ENCODE peak calls at places on chromosomes 3 and 15, in eight cellular contexts. D, A, R, Y, L, W, T and P are unnamed samples.

GRCh38 chr15:72722071-72722696 is 36.2 kb downstream of the BBS4 start:
- DNase-seq in D (peak; percentile 81), A (peak; percentile 57), R (peak; percentile 73), Y (peak; percentile 85), L (peak; percentile 77), W (peak; percentile 72), T (peak; percentile 85), P (peak; percentile 82)

GRCh38 chr3:158562674-158563073 is 8.3 kb upstream of the MLF1 start:
- DNase-seq in D (no peak), A (no peak), R (no peak), Y (no peak), L (no peak), W (no peak), T (no peak), P (no peak)

GRCh38 chr15:39180494-39180930 is 400.4 kb upstream of the THBS1 start:
- DNase-seq in D (no peak), A (no peak), R (no peak), Y (no peak), L (peak; percentile 97), W (no peak), T (peak; percentile 73), P (peak; percentile 77)

GRCh38 chr15:78316211-78317077 is 17.0 kb upstream of the SKIC8 start:
- DNase-seq in D (peak; percentile 76), A (no peak), R (no peak), Y (peak; percentile 35), L (no peak), W (peak; percentile 29), T (no peak), P (no peak)

GRCh38 chr3:55405436-55405835 is 81.7 kb downstream of the WNT5A start:
- DNase-seq in D (peak; percentile 35), A (no peak), R (no peak), Y (peak; percentile 92), L (peak; percentile 6), W (no peak), T (peak; percentile 37), P (peak; percentile 87)

GRCh38 chr3:79872483-79872882 is 104.7 kb upstream of the ROBO1 start:
- DNase-seq in D (no peak), A (no peak), R (no peak), Y (no peak), L (no peak), W (no peak), T (peak; percentile 77), P (no peak)

GRCh38 chr15:65792130-65792987 is at the start of gene DENND4A:
- DNase-seq in D (peak; percentile 99), A (peak; percentile 98), R (peak; percentile 97), Y (peak; percentile 99), L (peak; percentile 97), W (peak; percentile 99), T (peak; percentile 99), P (peak; percentile 98)

GRCh38 chr3:95154775-95155174 is 1091.9 kb downstream of the NSUN3 start:
- DNase-seq in D (no peak), A (no peak), R (peak; percentile 32), Y (no peak), L (no peak), W (no peak), T (no peak), P (peak; percentile 2)

GRCh38 chr15:70316059-70316600 is 218.4 kb upstream of the TLE3 start:
- DNase-seq in D (no peak), A (no peak), R (peak; percentile 18), Y (no peak), L (peak; percentile 33), W (no peak), T (peak; percentile 34), P (peak; percentile 60)

GRCh38 chr15:77225641-77226040 is 154.7 kb upstream of the TSPAN3 start:
- DNase-seq in D (no peak), A (no peak), R (no peak), Y (no peak), L (no peak), W (no peak), T (peak; percentile 9), P (no peak)

GRCh38 chr15:72521682-72522081 is 47.6 kb downstream of the ARIH1 start:
- DNase-seq in D (no peak), A (peak; percentile 63), R (no peak), Y (no peak), L (no peak), W (no peak), T (peak; percentile 77), P (peak; percentile 50)

GRCh38 chr3:45548724-45549123 is 45.8 kb upstream of the LIMD1 start:
- DNase-seq in D (no peak), A (no peak), R (no peak), Y (no peak), L (peak; percentile 81), W (no peak), T (no peak), P (peak; percentile 91)

GRCh38 chr3:143608966-143609365 is 239.3 kb downstream of the SLC9A9 start:
- DNase-seq in D (peak; percentile 19), A (no peak), R (no peak), Y (no peak), L (peak; percentile 30), W (no peak), T (peak; percentile 76), P (peak; percentile 97)

GRCh38 chr3:193132923-193133463 is 108.0 kb upstream of the PLAAT1 start:
- DNase-seq in D (no peak), A (no peak), R (no peak), Y (no peak), L (peak; percentile 25), W (no peak), T (no peak), P (peak; percentile 42)

GRCh38 chr3:45198264-45199260 is 27.5 kb downstream of the TMEM158 start:
- DNase-seq in D (no peak), A (no peak), R (no peak), Y (peak; percentile 58), L (no peak), W (no peak), T (peak; percentile 62), P (no peak)

GRCh38 chr15:51869074-51869425 is 39.6 kb downstream of the TMOD3 start:
- DNase-seq in D (no peak), A (peak; percentile 34), R (peak; percentile 61), Y (no peak), L (peak; percentile 78), W (no peak), T (peak; percentile 68), P (peak; percentile 80)

GRCh38 chr3:160643994-160644393 is 33.0 kb upstream of the ARL14 start:
- DNase-seq in D (peak; percentile 16), A (no peak), R (no peak), Y (peak; percentile 19), L (no peak), W (no peak), T (no peak), P (no peak)

GRCh38 chr3:49158108-49158709 is 7.9 kb downstream of the CCDC71 start:
- DNase-seq in D (peak; percentile 49), A (peak; percentile 43), R (no peak), Y (peak; percentile 77), L (no peak), W (peak; percentile 78), T (peak; percentile 19), P (peak; percentile 23)

GRCh38 chr15:93035092-93035915 is 53.7 kb downstream of the RGMA start:
- DNase-seq in D (no peak), A (no peak), R (no peak), Y (no peak), L (no peak), W (no peak), T (no peak), P (no peak)

GRCh38 chr3:30161370-30161769 is 445.0 kb upstream of the TGFBR2 start:
- DNase-seq in D (no peak), A (peak; percentile 52), R (no peak), Y (no peak), L (peak; percentile 92), W (no peak), T (peak; percentile 93), P (peak; percentile 95)

GRCh38 chr15:25690673-25691543 is 172.2 kb downstream of the ATP10A start:
- DNase-seq in D (peak; percentile 55), A (peak; percentile 69), R (no peak), Y (no peak), L (peak; percentile 88), W (no peak), T (peak; percentile 54), P (peak; percentile 89)

GRCh38 chr3:119636194-119636593 is 24.2 kb downstream of the POPDC2 start:
- DNase-seq in D (no peak), A (peak; percentile 33), R (no peak), Y (no peak), L (peak; percentile 39), W (no peak), T (peak; percentile 56), P (peak; percentile 60)

GRCh38 chr15:39925112-39925830 is 5.2 kb upstream of the GPR176 start:
- DNase-seq in D (no peak), A (no peak), R (no peak), Y (peak; percentile 49), L (no peak), W (no peak), T (no peak), P (peak; percentile 58)

GRCh38 chr3:40152482-40153133 is 156.9 kb upstream of the EIF1B start:
- DNase-seq in D (no peak), A (no peak), R (no peak), Y (peak; percentile 13), L (no peak), W (no peak), T (no peak), P (no peak)

GRCh38 chr3:156837130-156837529 is 11.0 kb downstream of the LEKR1 start:
- DNase-seq in D (no peak), A (no peak), R (no peak), Y (peak; percentile 52), L (peak; percentile 45), W (no peak), T (no peak), P (peak; percentile 75)

GRCh38 chr3:126364130-126364695 is 7.0 kb upstream of the KLF15 start:
- DNase-seq in D (no peak), A (no peak), R (no peak), Y (no peak), L (no peak), W (no peak), T (no peak), P (no peak)
- H3K4me3 ChIP-seq in D (no peak overlapping the region), A (no peak overlapping the region), R (no peak overlapping the region), Y (no peak overlapping the region), L (no peak overlapping the region), W (no peak overlapping the region), T (no peak overlapping the region), P (no peak overlapping the region)

GRCh38 chr3:33658971-33659848 is 58.8 kb downstream of the CLASP2 start:
- DNase-seq in D (peak; percentile 74), A (peak; percentile 80), R (peak; percentile 66), Y (peak; percentile 89), L (peak; percentile 58), W (no peak), T (peak; percentile 81), P (peak; percentile 83)
- H3K4me3 ChIP-seq in D (peak overlapping the region; percentile 33), A (peak overlapping the region; percentile 48), R (peak overlapping the region; percentile 19), Y (no peak overlapping the region), L (peak overlapping the region; percentile 50), W (peak overlapping the region; percentile 35), T (peak overlapping the region; percentile 42), P (peak overlapping the region; percentile 34)

DNA sequence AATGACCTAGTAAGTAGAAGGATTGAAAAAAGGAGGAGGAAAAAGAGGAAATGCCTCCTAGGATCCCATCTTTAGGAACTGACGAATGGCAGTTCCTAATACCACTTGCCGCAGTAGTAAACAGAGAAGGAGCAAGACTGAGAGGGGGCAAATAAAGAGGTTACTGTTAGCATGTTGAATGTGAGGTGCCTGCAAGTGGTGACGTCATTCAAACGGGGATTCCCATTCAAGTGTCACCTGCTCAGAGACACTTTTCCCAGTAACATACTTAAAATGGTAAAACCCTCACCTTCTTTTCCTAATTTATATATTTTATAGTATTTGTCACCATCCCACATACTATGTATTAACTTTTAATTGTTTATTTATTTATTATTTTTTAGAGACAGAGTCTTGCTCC is 178.9 kb downstream of the IL5RA start:
- DNase-seq in D (no peak), A (no peak), R (no peak), Y (no peak), L (no peak), W (no peak), T (no peak), P (no peak)
- H3K4me3 ChIP-seq in D (no peak overlapping the region), A (no peak overlapping the region), R (no peak overlapping the region), Y (no peak overlapping the region), L (no peak overlapping the region), W (no peak overlapping the region), T (no peak overlapping the region), P (no peak overlapping the region)

GRCh38 chr15:67068724-67069400 is 3.5 kb downstream of the SMAD3 start:
- DNase-seq in D (no peak), A (no peak), R (no peak), Y (no peak), L (peak; percentile 57), W (no peak), T (peak; percentile 58), P (peak; percentile 61)
- H3K4me3 ChIP-seq in D (no peak overlapping the region), A (no peak overlapping the region), R (no peak overlapping the region), Y (no peak overlapping the region), L (peak overlapping the region; percentile 91), W (peak overlapping the region; percentile 93), T (peak overlapping the region; percentile 66), P (peak overlapping the region; percentile 94)